ENCODE peak calls at places on chromosomes 12 and 14, in nine cellular contexts. I, N, Q, W, K, L, F, D and T are unnamed samples.

GRCh38 chr14:55572578-55572977 is 7.4 kb upstream of the KTN1 start:
- DNase-seq in F (no peak), N (no peak), W (no peak), I (no peak), Q (no peak), L (no peak), K (no peak), D (peak; percentile 43), T (no peak)

GRCh38 chr14:102684276-102684663 is 91.8 kb downstream of the RCOR1 start:
- DNase-seq in W (no peak), I (no peak), D (no peak), F (no peak), Q (no peak), L (no peak), K (no peak), N (no peak), T (no peak)

GRCh38 chr12:34106172-34106571 is 83.9 kb downstream of the ALG10 start:
- DNase-seq in L (no peak), K (no peak), F (no peak), N (no peak), W (no peak), I (no peak), D (no peak), Q (no peak), T (no peak)

GRCh38 chr12:12853435-12853834 is 37.9 kb upstream of the GPRC5A start:
- DNase-seq in Q (no peak), L (no peak), W (no peak), F (no peak), N (no peak), K (no peak), I (no peak), D (no peak), T (no peak)

GRCh38 chr12:120264511-120265202 is 873 bp downstream of the PXN start:
- DNase-seq in W (no peak), D (no peak), Q (no peak), K (no peak), F (no peak), N (no peak), I (no peak), L (no peak), T (no peak)

GRCh38 chr12:120363274-120363855 is 5.6 kb downstream of the MSI1 start:
- DNase-seq in K (no peak), I (no peak), N (no peak), F (no peak), Q (no peak), W (no peak), D (no peak), L (no peak), T (no peak)

GRCh38 chr12:41049033-41049432 is 139.1 kb upstream of the PDZRN4 start:
- DNase-seq in F (no peak), K (no peak), Q (no peak), N (no peak), L (no peak), D (no peak), W (no peak), I (no peak), T (no peak)

GRCh38 chr12:108666326-108666995 is 32.8 kb upstream of the SELPLG start:
- DNase-seq in I (no peak), W (no peak), K (peak; percentile 61), F (no peak), Q (peak; percentile 20), N (no peak), D (peak; percentile 84), L (no peak), T (no peak)

GRCh38 chr12:130224613-130225012 is 62.3 kb downstream of the FZD10 start:
- DNase-seq in W (no peak), D (no peak), F (no peak), N (no peak), L (no peak), I (no peak), Q (no peak), K (no peak), T (no peak)

GRCh38 chr12:130225347-130225746 is 63.1 kb downstream of the FZD10 start:
- DNase-seq in D (no peak), F (no peak), W (no peak), K (no peak), L (no peak), N (no peak), I (no peak), Q (no peak), T (no peak)

GRCh38 chr12:130220361-130220760 is 58.1 kb downstream of the FZD10 start:
- DNase-seq in D (no peak), L (no peak), W (no peak), N (no peak), Q (no peak), I (no peak), K (no peak), F (no peak), T (no peak)

GRCh38 chr12:130223767-130224244 is 61.5 kb downstream of the FZD10 start:
- DNase-seq in F (no peak), W (no peak), I (no peak), D (no peak), Q (no peak), N (no peak), K (no peak), L (no peak), T (no peak)

GRCh38 chr12:130222519-130223255 is 60.4 kb downstream of the FZD10 start:
- DNase-seq in N (no peak), Q (no peak), W (no peak), D (no peak), I (no peak), F (no peak), L (no peak), K (no peak), T (no peak)
- TF ChIP-seq CTCF in N (no peak), Q (no peak), W (no peak), D (no peak), I (no peak), F (no peak), L (no peak), K (no peak), T (no peak)

DNA sequence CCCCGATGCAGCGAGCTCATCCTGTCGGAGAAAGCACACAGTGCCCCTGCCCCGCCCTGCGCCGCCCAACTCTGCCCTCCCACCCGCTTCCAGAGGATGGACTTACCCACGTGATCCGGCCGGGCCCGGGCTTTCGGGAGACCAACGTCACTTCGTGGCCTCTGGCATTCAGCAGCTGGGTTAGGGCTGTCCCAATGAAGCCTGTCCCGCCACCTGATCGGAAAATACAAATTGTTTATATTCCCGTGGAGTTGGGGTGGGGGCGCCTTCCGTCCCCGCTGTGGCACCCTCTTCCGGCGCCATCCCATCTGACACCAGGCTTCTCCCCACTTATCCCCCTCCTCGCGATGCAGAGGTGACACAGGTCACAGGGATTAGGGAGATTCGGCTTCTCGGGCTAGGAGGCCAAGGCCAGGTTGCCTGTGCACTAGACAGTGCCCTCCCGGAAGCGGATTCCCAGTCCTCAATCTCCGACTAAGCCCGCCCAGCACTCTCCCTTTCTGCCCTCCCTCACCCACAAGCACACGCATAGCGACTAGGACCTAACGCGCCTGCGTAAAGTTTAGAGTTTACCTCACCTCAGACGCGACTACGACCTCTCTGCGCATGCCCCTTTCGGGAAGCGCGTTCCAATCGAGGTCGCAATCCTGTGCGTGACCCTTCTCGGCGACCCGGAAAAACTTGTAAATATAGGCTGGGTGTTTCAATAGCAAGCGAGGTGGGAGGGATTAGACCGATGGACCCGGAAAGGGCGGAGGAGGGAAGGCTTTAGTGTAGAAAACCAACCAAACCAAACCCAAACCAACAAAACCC is at the start of gene SDR39U1:
- DNase-seq in W (peak; percentile 99), Q (peak; percentile 98), F (peak; percentile 83), N (peak; percentile 97), L (peak; percentile 97), I (peak; percentile 94), D (peak; percentile 98), K (peak; percentile 100), T (peak; percentile 81)
- TF ChIP-seq CTCF in W (no peak), Q (peak; percentile 19), F (no peak), N (no peak), L (no peak), I (no peak), D (no peak), K (no peak), T (no peak)

GRCh38 chr12:31234053-31234835 is 91.7 kb downstream of the SINHCAF start:
- DNase-seq in L (peak; percentile 41), K (no peak), N (no peak), I (no peak), Q (no peak), W (no peak), F (no peak), D (no peak), T (no peak)

GRCh38 chr12:31233061-31233730 is 92.8 kb downstream of the SINHCAF start:
- DNase-seq in I (no peak), Q (no peak), F (no peak), D (no peak), K (no peak), W (no peak), L (no peak), N (no peak), T (no peak)

GRCh38 chr12:31235868-31236395 is 90.0 kb downstream of the SINHCAF start:
- DNase-seq in K (no peak), I (no peak), W (no peak), Q (no peak), D (no peak), L (no peak), F (no peak), N (no peak), T (no peak)

GRCh38 chr12:31236998-31237637 is 88.8 kb downstream of the SINHCAF start:
- DNase-seq in K (no peak), F (no peak), W (no peak), I (no peak), D (no peak), L (peak; percentile 40), N (no peak), Q (no peak), T (no peak)

DNA sequence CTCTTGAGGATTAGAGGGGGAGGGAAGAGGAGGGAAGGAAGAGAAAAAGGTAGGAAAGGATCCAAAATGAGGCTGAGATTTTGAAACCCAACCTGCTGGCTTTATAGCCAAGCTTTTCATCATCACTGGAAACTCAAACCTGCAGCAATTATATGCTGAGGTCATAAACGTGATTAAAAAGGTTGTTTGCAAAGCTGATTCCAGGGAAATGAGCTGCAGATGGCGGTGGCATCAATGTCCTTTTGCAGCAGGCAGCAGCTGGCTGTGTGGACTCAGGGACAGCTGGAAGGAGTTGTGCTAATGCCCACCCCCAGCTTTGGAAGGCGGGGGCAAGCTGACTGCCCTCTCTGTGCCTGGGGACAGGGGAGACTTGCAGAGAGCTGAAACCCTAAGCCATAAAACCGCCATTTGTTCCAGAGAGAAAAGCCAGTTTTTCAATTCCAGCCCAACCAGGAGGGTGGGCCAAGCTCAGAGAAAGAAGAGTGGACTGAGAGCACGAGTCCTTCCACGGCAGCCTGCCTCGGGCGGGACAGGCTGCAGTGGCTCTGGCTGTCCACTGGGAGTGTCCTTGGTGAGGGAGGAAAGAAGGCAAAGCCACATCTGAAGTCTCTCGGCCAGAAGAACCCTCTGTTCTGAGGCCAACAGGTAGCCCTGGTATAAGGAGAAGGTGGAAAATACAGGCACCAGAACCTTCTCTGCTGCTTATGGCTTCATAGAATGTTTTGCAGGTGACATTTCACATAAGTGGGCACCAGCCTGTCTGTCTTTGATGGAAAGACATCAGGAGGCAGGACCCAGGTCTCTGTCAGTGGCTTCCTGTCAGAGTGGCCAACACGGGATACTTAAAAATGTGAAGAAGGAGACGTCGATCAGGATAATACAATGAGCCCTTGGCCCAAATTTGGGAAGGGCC is 90.7 kb downstream of the SINHCAF start:
- DNase-seq in I (no peak), D (no peak), K (peak; percentile 42), L (peak; percentile 44), N (no peak), Q (peak; percentile 21), F (no peak), W (peak; percentile 58), T (no peak)
- TF ChIP-seq CTCF in I (no peak), D (peak; percentile 59), K (peak; percentile 83), L (peak; percentile 63), N (peak; percentile 66), Q (peak; percentile 61), F (no peak), W (peak; percentile 28), T (no peak)

GRCh38 chr12:6146951-6147350 is 22.5 kb upstream of the VWF start:
- DNase-seq in L (no peak), I (no peak), K (no peak), N (no peak), W (no peak), D (no peak), F (no peak), Q (no peak), T (no peak)

GRCh38 chr12:6146509-6146908 is 22.0 kb upstream of the VWF start:
- DNase-seq in W (no peak), L (no peak), I (no peak), Q (no peak), N (no peak), K (no peak), F (no peak), D (no peak), T (no peak)

GRCh38 chr12:6141048-6141447 is 16.6 kb upstream of the VWF start:
- DNase-seq in D (peak; percentile 66), L (no peak), F (no peak), N (peak; percentile 60), K (peak; percentile 82), Q (no peak), W (no peak), I (no peak), T (no peak)

GRCh38 chr12:6148061-6148460 is 23.6 kb upstream of the VWF start:
- DNase-seq in D (no peak), Q (no peak), F (no peak), W (no peak), N (no peak), L (no peak), I (no peak), K (no peak), T (no peak)

GRCh38 chr12:6145584-6145983 is 21.1 kb upstream of the VWF start:
- DNase-seq in L (no peak), N (no peak), F (no peak), Q (no peak), I (no peak), W (no peak), K (peak; percentile 37), D (no peak), T (no peak)
- TF ChIP-seq CTCF in L (no peak), N (no peak), F (no peak), Q (no peak), I (no peak), W (no peak), K (no peak), D (no peak), T (no peak)